ENCODE peak calls at places on chromosomes 12 and 14, in five cellular contexts. One of them, this sample, is unnamed.

GRCh38 chr12:110111476-110112334 is 12.5 kb upstream of the IFT81 start:
- DNase-seq in cardiac muscle cell: no peak
- DNase-seq in activated naive CD4-positive, alpha-beta T cell treated with Interleukin-2 at 50 U/mL for 16 hours: no peak
- DNase-seq in upper lobe of left lung: peak; percentile 30
- DNase-seq in Right ventricle myocardium inferior: no peak
- DNase-seq in this sample: no peak

GRCh38 chr14:55913324-55914035 is 204.7 kb upstream of the PELI2 start:
- DNase-seq in cardiac muscle cell: peak; percentile 84
- DNase-seq in activated naive CD4-positive, alpha-beta T cell treated with Interleukin-2 at 50 U/mL for 16 hours: no peak
- DNase-seq in upper lobe of left lung: no peak
- DNase-seq in Right ventricle myocardium inferior: no peak
- DNase-seq in this sample: peak; percentile 83

GRCh38 chr12:46378530-46378929 is 6.0 kb upstream of the SLC38A2 start:
- DNase-seq in cardiac muscle cell: no peak
- DNase-seq in activated naive CD4-positive, alpha-beta T cell treated with Interleukin-2 at 50 U/mL for 16 hours: no peak
- DNase-seq in upper lobe of left lung: no peak
- DNase-seq in Right ventricle myocardium inferior: no peak
- DNase-seq in this sample: no peak

GRCh38 chr14:63180017-63180416 is 24.2 kb upstream of the RHOJ start:
- DNase-seq in cardiac muscle cell: peak; percentile 45
- DNase-seq in activated naive CD4-positive, alpha-beta T cell treated with Interleukin-2 at 50 U/mL for 16 hours: no peak
- DNase-seq in upper lobe of left lung: no peak
- DNase-seq in Right ventricle myocardium inferior: peak; percentile 74
- DNase-seq in this sample: peak; percentile 57

GRCh38 chr14:34502826-34503225 is 36.7 kb downstream of the EAPP start:
- DNase-seq in cardiac muscle cell: peak; percentile 61
- DNase-seq in activated naive CD4-positive, alpha-beta T cell treated with Interleukin-2 at 50 U/mL for 16 hours: no peak
- DNase-seq in upper lobe of left lung: no peak
- DNase-seq in Right ventricle myocardium inferior: no peak
- DNase-seq in this sample: no peak

GRCh38 chr14:22986508-22987054 is 4.2 kb upstream of the AJUBA start:
- DNase-seq in cardiac muscle cell: peak; percentile 92
- DNase-seq in activated naive CD4-positive, alpha-beta T cell treated with Interleukin-2 at 50 U/mL for 16 hours: peak; percentile 90
- DNase-seq in upper lobe of left lung: peak; percentile 91
- DNase-seq in Right ventricle myocardium inferior: peak; percentile 85
- DNase-seq in this sample: peak; percentile 89

GRCh38 chr12:51884676-51885229 is 3.1 kb upstream of the ANKRD33 start:
- DNase-seq in cardiac muscle cell: no peak
- DNase-seq in activated naive CD4-positive, alpha-beta T cell treated with Interleukin-2 at 50 U/mL for 16 hours: no peak
- DNase-seq in upper lobe of left lung: no peak
- DNase-seq in Right ventricle myocardium inferior: no peak
- DNase-seq in this sample: no peak

GRCh38 chr14:36518586-36519430 is 1.2 kb downstream of the NKX2-1 start:
- DNase-seq in cardiac muscle cell: no peak
- DNase-seq in activated naive CD4-positive, alpha-beta T cell treated with Interleukin-2 at 50 U/mL for 16 hours: no peak
- DNase-seq in upper lobe of left lung: no peak
- DNase-seq in Right ventricle myocardium inferior: no peak
- DNase-seq in this sample: no peak

GRCh38 chr14:93105362-93105761 is 10.4 kb downstream of the ITPK1 start:
- DNase-seq in cardiac muscle cell: peak; percentile 85
- DNase-seq in activated naive CD4-positive, alpha-beta T cell treated with Interleukin-2 at 50 U/mL for 16 hours: no peak
- DNase-seq in upper lobe of left lung: peak; percentile 89
- DNase-seq in Right ventricle myocardium inferior: peak; percentile 86
- DNase-seq in this sample: peak; percentile 78

GRCh38 chr12:130286741-130287140 is 50.9 kb upstream of the PIWIL1 start:
- DNase-seq in cardiac muscle cell: no peak
- DNase-seq in activated naive CD4-positive, alpha-beta T cell treated with Interleukin-2 at 50 U/mL for 16 hours: no peak
- DNase-seq in upper lobe of left lung: no peak
- DNase-seq in Right ventricle myocardium inferior: no peak
- DNase-seq in this sample: no peak

GRCh38 chr12:89573081-89573810 is 47.4 kb upstream of the POC1B start:
- DNase-seq in cardiac muscle cell: no peak
- DNase-seq in activated naive CD4-positive, alpha-beta T cell treated with Interleukin-2 at 50 U/mL for 16 hours: no peak
- DNase-seq in upper lobe of left lung: no peak
- DNase-seq in Right ventricle myocardium inferior: no peak
- DNase-seq in this sample: no peak

GRCh38 chr12:18799140-18799446 is 61.2 kb downstream of the CAPZA3 start:
- DNase-seq in cardiac muscle cell: no peak
- DNase-seq in activated naive CD4-positive, alpha-beta T cell treated with Interleukin-2 at 50 U/mL for 16 hours: no peak
- DNase-seq in upper lobe of left lung: no peak
- DNase-seq in Right ventricle myocardium inferior: no peak
- DNase-seq in this sample: no peak

GRCh38 chr14:21068521-21069387 is 1.4 kb upstream of the ARHGEF40 start:
- DNase-seq in cardiac muscle cell: peak; percentile 63
- DNase-seq in activated naive CD4-positive, alpha-beta T cell treated with Interleukin-2 at 50 U/mL for 16 hours: peak; percentile 53
- DNase-seq in upper lobe of left lung: peak; percentile 67
- DNase-seq in Right ventricle myocardium inferior: peak; percentile 76
- DNase-seq in this sample: peak; percentile 79

GRCh38 chr12:120720234-120720968 is 5.2 kb upstream of the ACADS start:
- DNase-seq in cardiac muscle cell: peak; percentile 88
- DNase-seq in activated naive CD4-positive, alpha-beta T cell treated with Interleukin-2 at 50 U/mL for 16 hours: no peak
- DNase-seq in upper lobe of left lung: peak; percentile 44
- DNase-seq in Right ventricle myocardium inferior: no peak
- DNase-seq in this sample: peak; percentile 47

GRCh38 chr14:103105580-103106168 is 11.1 kb downstream of the EXOC3L4 start:
- DNase-seq in cardiac muscle cell: no peak
- DNase-seq in activated naive CD4-positive, alpha-beta T cell treated with Interleukin-2 at 50 U/mL for 16 hours: no peak
- DNase-seq in upper lobe of left lung: no peak
- DNase-seq in Right ventricle myocardium inferior: no peak
- DNase-seq in this sample: peak; percentile 44

GRCh38 chr14:89428556-89429196 is 11.6 kb upstream of the FOXN3 start:
- DNase-seq in cardiac muscle cell: no peak
- DNase-seq in activated naive CD4-positive, alpha-beta T cell treated with Interleukin-2 at 50 U/mL for 16 hours: no peak
- DNase-seq in upper lobe of left lung: no peak
- DNase-seq in Right ventricle myocardium inferior: no peak
- DNase-seq in this sample: peak; percentile 71

GRCh38 chr14:101072945-101073597 is 169.5 kb upstream of the RTL1 start:
- DNase-seq in cardiac muscle cell: peak; percentile 91
- DNase-seq in activated naive CD4-positive, alpha-beta T cell treated with Interleukin-2 at 50 U/mL for 16 hours: no peak
- DNase-seq in upper lobe of left lung: peak; percentile 23
- DNase-seq in Right ventricle myocardium inferior: no peak
- DNase-seq in this sample: no peak

GRCh38 chr14:80475074-80475473 is 263.8 kb upstream of the DIO2 start:
- DNase-seq in cardiac muscle cell: no peak
- DNase-seq in activated naive CD4-positive, alpha-beta T cell treated with Interleukin-2 at 50 U/mL for 16 hours: no peak
- DNase-seq in upper lobe of left lung: no peak
- DNase-seq in Right ventricle myocardium inferior: no peak
- DNase-seq in this sample: no peak

GRCh38 chr14:95140060-95140858 is 17.1 kb downstream of the DICER1 start:
- DNase-seq in cardiac muscle cell: peak; percentile 51
- DNase-seq in activated naive CD4-positive, alpha-beta T cell treated with Interleukin-2 at 50 U/mL for 16 hours: no peak
- DNase-seq in upper lobe of left lung: no peak
- DNase-seq in Right ventricle myocardium inferior: no peak
- DNase-seq in this sample: no peak